ENCODE peak calls at places on chromosomes 5 and 9, in six cellular contexts. R is ovary, Q is esophagus squamous epithelium, T is A549, K is uterus, V is K562. M is an unnamed sample.

GRCh38 chr9:8717146-8717545 is 917.6 kb upstream of the DMAC1 start:
- DNase-seq in T (no peak), V (no peak), R (no peak), Q (no peak), K (no peak), M (no peak)

GRCh38 chr9:130537346-130538050 is 41.9 kb upstream of the FUBP3 start:
- DNase-seq in V (peak), K (peak), T (no peak), Q (no peak), R (no peak), M (no peak)

GRCh38 chr5:148820778-148821395 is 5.5 kb upstream of the ADRB2 start:
- DNase-seq in Q (no peak), K (no peak), T (no peak), V (no peak), R (no peak), M (no peak)

GRCh38 chr5:102664946-102665345 is 90.2 kb upstream of the PAM start:
- DNase-seq in V (no peak), K (no peak), Q (no peak), T (no peak), R (no peak), M (no peak)

GRCh38 chr5:1261643-1262042 is 33.2 kb downstream of the TERT start:
- DNase-seq in Q (no peak), T (no peak), R (no peak), V (no peak), K (no peak), M (no peak)

GRCh38 chr5:65721050-65721774 is 697 bp downstream of the SGTB start:
- DNase-seq in K (peak), T (peak), V (peak), Q (no peak), R (peak), M (peak)

GRCh38 chr5:52888363-52888762 is 100.6 kb downstream of the ITGA1 start:
- DNase-seq in K (no peak), R (no peak), T (no peak), Q (no peak), V (no peak), M (no peak)

GRCh38 chr9:107131108-107131799 is 151.8 kb upstream of the RAD23B start:
- DNase-seq in T (no peak), K (no peak), V (no peak), R (no peak), Q (no peak), M (no peak)

GRCh38 chr5:77828445-77828844 is 52.3 kb upstream of the TBCA start:
- DNase-seq in T (no peak), V (no peak), R (no peak), Q (no peak), K (no peak), M (no peak)

GRCh38 chr5:148070621-148071020 is 6.8 kb downstream of the SPINK5 start:
- DNase-seq in Q (no peak), K (no peak), T (no peak), R (no peak), V (no peak), M (no peak)

GRCh38 chr5:40383719-40384651 is 295.7 kb upstream of the PTGER4 start:
- DNase-seq in K (no peak), V (no peak), R (no peak), T (no peak), Q (no peak), M (no peak)

GRCh38 chr9:87115790-87116189 is 168.5 kb upstream of the GAS1 start:
- DNase-seq in Q (no peak), V (no peak), T (no peak), K (no peak), R (no peak), M (no peak)

GRCh38 chr5:100517301-100517974 is 17.7 kb upstream of the FAM174A start:
- DNase-seq in T (no peak), Q (peak), V (no peak), K (no peak), R (no peak), M (no peak)

GRCh38 chr5:72378636-72379289 is 58.6 kb downstream of the PTCD2 start:
- DNase-seq in V (peak), K (no peak), T (peak), Q (no peak), R (no peak), M (peak)

GRCh38 chr5:82312373-82312856 is 34.3 kb upstream of the RPS23 start:
- DNase-seq in R (peak), K (peak), T (peak), V (peak), Q (no peak), M (peak)

GRCh38 chr5:150278046-150278760 is 11.4 kb downstream of the CAMK2A start:
- DNase-seq in Q (no peak), K (no peak), T (no peak), V (no peak), R (no peak), M (no peak)

GRCh38 chr9:130933114-130934046 is 5.7 kb downstream of the FIBCD1 start:
- DNase-seq in K (no peak), Q (no peak), R (no peak), T (no peak), V (peak), M (peak)

GRCh38 chr5:159410480-159410879 is 80.2 kb upstream of the IL12B start:
- DNase-seq in Q (no peak), K (no peak), R (no peak), T (no peak), V (no peak), M (no peak)

GRCh38 chr5:174533771-174534221 is 190.6 kb upstream of the MSX2 start:
- DNase-seq in R (no peak), V (no peak), K (no peak), T (peak), Q (no peak), M (peak)

GRCh38 chr9:13444696-13445095 is 165.2 kb upstream of the MPDZ start:
- DNase-seq in V (no peak), K (no peak), T (no peak), Q (no peak), R (no peak), M (no peak)

GRCh38 chr9:114207034-114207815 is 51.9 kb downstream of the COL27A1 start:
- DNase-seq in T (no peak), K (peak), V (no peak), Q (no peak), R (peak), M (peak)

GRCh38 chr5:110475529-110475928 is 250.9 kb downstream of the TMEM232 start:
- DNase-seq in T (no peak), K (no peak), R (no peak), Q (no peak), V (no peak), M (no peak)

GRCh38 chr9:101457003-101457402 is 21.4 kb upstream of the ALDOB start:
- DNase-seq in K (no peak), V (no peak), R (no peak), Q (no peak), T (no peak), M (no peak)

GRCh38 chr5:154237946-154238345 is 47.4 kb downstream of the GALNT10 start:
- DNase-seq in T (no peak), V (no peak), R (no peak), K (no peak), Q (no peak), M (no peak)

GRCh38 chr5:114238771-114239313 is 123.0 kb upstream of the KCNN2 start:
- DNase-seq in Q (no peak), R (no peak), T (no peak), V (no peak), K (no peak), M (no peak)

GRCh38 chr5:28430565-28431178 is 1392.3 kb upstream of the CDH9 start:
- DNase-seq in Q (no peak), T (no peak), R (no peak), V (no peak), K (no peak), M (no peak)

GRCh38 chr5:54630738-54631369 is 113.3 kb downstream of the SNX18 start:
- DNase-seq in R (no peak), Q (no peak), T (no peak), K (no peak), V (no peak), M (no peak)

DNA sequence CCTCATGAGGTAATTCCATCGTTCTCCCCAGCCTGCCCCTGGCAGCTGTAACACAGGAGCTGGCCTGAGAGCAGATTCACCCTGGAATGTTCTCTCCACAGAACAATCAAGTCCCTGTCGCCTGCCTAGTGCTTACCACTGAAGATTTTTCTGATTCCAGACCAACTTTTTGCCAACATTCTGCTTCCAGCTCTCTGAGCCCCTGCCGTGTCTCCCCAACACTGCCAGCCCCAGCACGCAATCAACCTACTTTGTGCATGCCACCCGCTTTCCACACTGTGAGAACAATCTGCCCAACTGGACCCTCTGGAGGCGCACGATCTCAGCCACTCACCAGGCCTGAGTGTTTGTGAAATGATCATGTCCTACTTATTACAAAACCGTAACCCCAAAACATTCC is 62.6 kb downstream of the PSMB7 start:
- DNase-seq in V (no peak), Q (no peak), K (no peak), R (no peak), T (no peak), M (no peak)
- TF ChIP-seq POLR2A in V (no peak), Q (no peak), K (no peak), R (no peak), T (no peak), M (no peak)

DNA sequence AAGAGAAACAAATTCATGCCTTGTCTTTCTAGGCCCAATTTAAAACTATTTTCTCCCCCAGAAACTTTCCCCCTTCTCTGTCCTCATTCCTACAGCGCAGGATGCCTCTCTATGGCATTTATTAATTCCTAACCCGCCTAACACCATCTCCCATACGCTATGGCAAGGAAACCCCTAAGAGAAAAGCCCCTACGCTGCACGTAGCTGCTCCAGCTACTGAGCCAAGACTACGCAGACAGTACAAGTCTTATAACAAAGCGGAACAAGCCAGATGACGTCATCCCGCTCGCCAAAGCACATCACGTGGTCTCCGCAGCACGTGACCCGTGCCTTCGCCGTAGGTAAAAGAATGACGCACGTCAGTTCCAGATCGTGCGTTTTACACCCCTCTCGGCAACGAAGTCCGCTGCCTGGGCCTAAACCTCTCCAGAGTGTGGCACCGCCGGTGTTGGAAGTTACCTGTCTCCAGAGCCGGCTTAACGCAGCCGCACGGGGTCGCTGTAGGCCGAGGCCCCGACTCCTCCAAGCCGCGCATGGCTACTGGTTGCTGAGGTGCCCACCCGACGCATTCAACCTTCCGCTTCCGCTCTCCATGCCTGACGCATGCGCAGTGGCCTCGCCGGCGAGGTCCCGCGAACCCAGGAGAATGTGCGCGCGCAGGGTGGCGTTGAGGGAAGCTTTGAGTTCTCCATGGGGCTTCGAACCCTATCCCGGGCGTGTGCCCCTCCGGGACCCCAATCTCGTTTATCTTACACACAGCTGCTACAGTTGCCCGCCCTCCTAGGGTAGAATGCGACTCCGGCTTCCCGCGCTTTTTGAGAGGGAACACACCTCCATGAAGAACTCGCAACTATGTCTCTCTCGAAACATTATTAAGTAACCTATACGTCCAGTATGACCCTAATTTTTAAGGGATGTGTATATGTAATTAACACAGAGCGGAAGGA is at the start of gene TRMO:
- DNase-seq in V (peak), Q (peak), K (peak), R (peak), T (peak), M (peak)
- TF ChIP-seq POLR2A in V (peak), Q (no peak), K (peak), R (peak), T (peak), M (peak)

DNA sequence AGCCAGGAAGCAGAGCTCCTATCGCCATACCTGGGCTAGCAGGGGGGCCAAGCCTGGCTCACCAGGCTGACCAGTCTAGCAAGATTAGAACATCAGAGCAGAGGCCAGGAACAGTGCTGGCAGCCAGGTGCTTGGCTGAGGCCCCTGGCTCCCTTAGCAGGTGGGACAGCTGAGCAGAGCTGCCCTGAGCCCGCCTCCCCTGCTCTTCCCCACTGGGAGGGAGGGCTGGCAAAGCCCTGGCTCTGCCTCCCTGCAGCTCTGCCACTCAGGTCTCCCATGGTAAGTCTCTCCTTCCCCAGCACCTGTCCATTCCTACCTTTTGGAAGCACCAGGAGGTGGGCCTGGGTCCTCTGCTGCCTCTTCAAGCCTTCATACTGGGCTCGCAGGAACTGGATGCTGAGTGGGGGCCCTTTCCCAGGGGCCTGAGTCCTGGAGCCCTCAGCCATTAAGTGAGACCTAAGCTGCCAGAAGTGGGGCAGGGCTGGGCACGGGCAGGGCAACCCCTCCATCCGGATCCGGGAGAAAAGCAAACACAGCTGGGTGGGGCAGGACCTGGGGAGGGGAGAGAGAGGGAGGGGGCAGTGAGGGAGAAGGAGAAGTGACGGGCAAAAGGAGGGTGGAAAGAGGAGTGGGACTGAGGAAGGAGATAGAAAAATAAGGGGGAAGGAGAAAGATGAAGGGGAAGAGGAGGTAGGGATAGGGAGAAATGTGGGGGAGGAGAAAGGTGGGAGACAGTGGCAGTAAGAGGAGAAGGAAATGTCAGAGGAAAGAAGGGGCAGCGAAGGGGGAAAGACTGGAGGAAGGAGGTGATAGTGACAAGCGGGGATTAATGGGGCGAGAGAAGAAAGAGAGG is 662 bp downstream of the C9orf152 start:
- DNase-seq in R (no peak), K (no peak), V (no peak), T (no peak), Q (no peak), M (no peak)
- TF ChIP-seq POLR2A in R (no peak), K (no peak), V (no peak), T (no peak), Q (no peak), M (no peak)

GRCh38 chr5:139561655-139562451 is 714 bp downstream of the UBE2D2 start:
- DNase-seq in T (peak), V (peak), K (peak), R (no peak), Q (no peak), M (peak)
- TF ChIP-seq POLR2A in T (peak), V (peak), K (no peak), R (no peak), Q (no peak), M (peak)

GRCh38 chr9:133733074-133733408 is 5.1 kb downstream of the SARDH start:
- DNase-seq in T (no peak), V (peak), K (no peak), Q (no peak), R (no peak), M (no peak)
- TF ChIP-seq POLR2A in T (no peak), V (no peak), K (no peak), Q (no peak), R (no peak), M (no peak)

M was measured in H54.